ENCODE peak calls at places on chromosomes 11 and 22, in ten cellular contexts. Z is colonic mucosa, M is progenitor cell of endocrine pancreas, S is HCT116, L is adrenal gland, X is GM12865, B is BJ, E is brain microvascular endothelial cell, H is IMR-90, W is bronchial epithelial cell. F is an unnamed sample.

GRCh38 chr11:59607703-59608454 is 7.7 kb downstream of the OSBP start:
- DNase-seq in Z (no peak), M (no peak), S (no peak), L (no peak), X (no peak), B (no peak), E (no peak), H (no peak), W (no peak), F (no peak)

GRCh38 chr11:111443032-111443431 is 64.0 kb upstream of the POU2AF1 start:
- DNase-seq in Z (no peak), M (no peak), S (no peak), L (no peak), X (no peak), B (no peak), E (no peak), H (no peak), W (no peak), F (no peak)

GRCh38 chr11:122453586-122453985 is 201.9 kb upstream of the UBASH3B start:
- DNase-seq in Z (no peak), M (no peak), S (no peak), L (no peak), X (no peak), B (no peak), E (no peak), H (no peak), W (no peak), F (no peak)

GRCh38 chr11:70255717-70256116 is 14.8 kb upstream of the PPFIA1 start:
- DNase-seq in Z (no peak), M (no peak), S (no peak), L (peak), X (no peak), B (no peak), E (no peak), H (no peak), W (no peak), F (no peak)

GRCh38 chr11:5476184-5476819 is 12.2 kb upstream of the OR52D1 start:
- DNase-seq in Z (peak), M (peak), S (peak), L (peak), X (peak), B (no peak), E (peak), H (peak), W (peak), F (peak)

GRCh38 chr22:23373601-23374000 is 193.3 kb downstream of the BCR start:
- DNase-seq in Z (no peak), M (no peak), S (no peak), L (no peak), X (no peak), B (no peak), E (no peak), H (no peak), W (no peak), F (no peak)

GRCh38 chr11:79786961-79787360 is 346.1 kb upstream of the TENM4 start:
- DNase-seq in Z (no peak), M (no peak), S (no peak), L (no peak), X (no peak), B (no peak), E (no peak), H (no peak), W (peak), F (no peak)

GRCh38 chr22:21697866-21698265 is 32.1 kb downstream of the PPIL2 start:
- DNase-seq in Z (no peak), M (no peak), S (no peak), L (no peak), X (no peak), B (peak), E (peak), H (peak), W (no peak), F (no peak)

GRCh38 chr22:29072979-29073617 is at the start of gene KREMEN1:
- DNase-seq in Z (peak), M (no peak), S (no peak), L (no peak), X (no peak), B (no peak), E (no peak), H (no peak), W (no peak), F (no peak)

GRCh38 chr11:7485136-7485853 is at the start of gene OLFML1:
- DNase-seq in Z (peak), M (no peak), S (no peak), L (no peak), X (no peak), B (no peak), E (no peak), H (no peak), W (no peak), F (no peak)

GRCh38 chr11:113773092-113773415 is 438 bp downstream of the ZW10 start:
- DNase-seq in Z (peak), M (no peak), S (no peak), L (peak), X (no peak), B (no peak), E (peak), H (peak), W (peak), F (peak)

GRCh38 chr11:134471341-134472187 is 59.5 kb upstream of the B3GAT1 start:
- DNase-seq in Z (no peak), M (no peak), S (no peak), L (no peak), X (no peak), B (no peak), E (no peak), H (no peak), W (no peak), F (no peak)

GRCh38 chr22:42434283-42434682 is 2.1 kb upstream of the NFAM1 start:
- DNase-seq in Z (no peak), M (no peak), S (no peak), L (no peak), X (no peak), B (no peak), E (no peak), H (no peak), W (peak), F (no peak)

GRCh38 chr11:10432493-10432892 is 22.6 kb upstream of the AMPD3 start:
- DNase-seq in Z (no peak), M (no peak), S (no peak), L (no peak), X (no peak), B (no peak), E (no peak), H (no peak), W (no peak), F (no peak)
- TF ChIP-seq CTCF in Z (no peak), M (no peak), S (no peak), L (no peak), X (no peak), B (no peak), E (no peak), H (no peak), W (no peak), F (no peak)

GRCh38 chr11:86978756-86979608 is 23.8 kb upstream of the FZD4 start:
- DNase-seq in Z (no peak), M (no peak), S (peak), L (peak), X (peak), B (no peak), E (peak), H (peak), W (peak), F (no peak)
- TF ChIP-seq CTCF in Z (peak), M (peak), S (peak), L (peak), X (peak), B (peak), E (peak), H (peak), W (peak), F (peak)

DNA sequence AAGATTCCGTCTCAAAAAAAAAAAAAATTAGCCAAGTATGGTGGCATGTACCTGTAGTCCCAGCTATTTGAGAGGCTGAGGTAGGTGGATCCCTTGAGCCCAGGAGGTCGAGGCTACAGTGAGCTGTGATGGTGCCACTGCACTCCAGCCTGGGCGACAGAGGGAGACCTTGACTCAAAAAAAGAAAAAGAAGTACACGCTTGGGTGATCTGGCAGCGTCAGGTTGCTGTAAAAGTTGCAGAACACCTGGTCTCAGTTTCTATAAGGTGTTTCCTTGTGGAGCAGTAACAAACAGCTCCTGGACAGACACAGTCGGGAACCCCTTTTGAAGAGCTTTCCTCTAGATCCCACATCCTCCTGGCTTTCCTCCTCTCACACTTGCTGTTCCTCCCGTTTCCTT is 45.8 kb downstream of the SCGB1A1 start:
- DNase-seq in Z (no peak), M (no peak), S (no peak), L (no peak), X (peak), B (no peak), E (no peak), H (no peak), W (no peak), F (no peak)
- TF ChIP-seq CTCF in Z (no peak), M (no peak), S (no peak), L (no peak), X (peak), B (no peak), E (no peak), H (no peak), W (no peak), F (no peak)

DNA sequence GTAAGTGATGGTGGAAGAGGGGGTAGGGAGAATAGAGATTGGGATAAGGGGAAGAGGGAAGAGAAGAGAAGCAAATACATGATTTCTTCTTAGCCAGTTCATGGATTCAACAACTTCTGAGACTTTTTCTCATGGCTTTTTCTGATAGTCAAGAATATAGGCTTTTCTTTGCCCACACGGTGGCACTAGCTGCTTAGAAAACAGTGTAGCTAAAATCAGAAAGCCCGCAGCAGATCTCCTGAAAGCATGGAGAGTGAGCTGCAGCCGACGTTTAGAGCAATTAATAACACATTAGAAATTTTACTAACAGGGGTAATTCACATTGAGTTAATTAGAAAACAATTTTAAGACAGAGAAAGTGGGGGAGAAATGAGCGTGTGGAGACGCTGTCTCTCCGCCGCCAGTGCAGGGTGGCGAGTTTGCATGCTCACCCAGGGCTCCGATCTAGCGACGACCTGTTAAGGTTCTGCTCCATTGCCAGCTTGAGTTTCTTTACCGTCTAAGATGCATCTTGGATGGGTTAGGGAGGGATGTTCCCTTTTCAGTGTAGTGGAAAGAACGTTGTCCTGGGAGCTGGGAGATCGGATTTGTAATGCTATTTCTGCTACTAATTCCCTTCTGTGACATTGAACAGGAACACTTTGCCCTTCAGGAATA is 3.3 kb upstream of the RAG1 start:
- DNase-seq in Z (peak), M (peak), S (peak), L (peak), X (peak), B (no peak), E (peak), H (peak), W (peak), F (peak)
- TF ChIP-seq CTCF in Z (peak), M (peak), S (peak), L (peak), X (peak), B (peak), E (peak), H (peak), W (peak), F (peak)

GRCh38 chr11:36376888-36377758 is 81.0 kb downstream of the PRR5L start:
- DNase-seq in Z (peak), M (peak), S (no peak), L (peak), X (no peak), B (no peak), E (peak), H (peak), W (no peak), F (peak)
- TF ChIP-seq CTCF in Z (peak), M (peak), S (no peak), L (peak), X (peak), B (peak), E (peak), H (peak), W (peak), F (peak)

GRCh38 chr11:28674432-28675076 is 566.4 kb downstream of the METTL15 start:
- DNase-seq in Z (no peak), M (no peak), S (peak), L (no peak), X (peak), B (peak), E (no peak), H (peak), W (no peak), F (no peak)
- TF ChIP-seq CTCF in Z (no peak), M (peak), S (peak), L (no peak), X (peak), B (peak), E (peak), H (peak), W (peak), F (no peak)